ENCODE peak calls at places on chromosomes 6 and 20, in four cellular contexts. A is AG09309, O is stomach, T is heart left ventricle. F is an unnamed sample.
A peak's percentile ranks its signal among the peaks of the same experiment; 100 is the strongest.

GRCh38 chr6:90080876-90081464 is 186.7 kb downstream of the GJA10 start:
- DNase-seq in A (no peak), O (no peak), T (no peak), F (no peak)

GRCh38 chr6:87276624-87277023 is 45.8 kb upstream of the SMIM8 start:
- DNase-seq in A (no peak), O (no peak), T (no peak), F (no peak)

GRCh38 chr20:57707320-57707719 is 2.5 kb downstream of the PMEPA1 start:
- DNase-seq in A (no peak), O (no peak), T (no peak), F (no peak)

GRCh38 chr20:41552295-41553068 is 65.7 kb downstream of the CHD6 start:
- DNase-seq in A (no peak), O (no peak), T (no peak), F (no peak)

GRCh38 chr6:85390775-85391174 is 59.1 kb upstream of the NT5E start:
- DNase-seq in A (no peak), O (no peak), T (no peak), F (peak; percentile 68)

GRCh38 chr6:11702796-11703130 is 75.8 kb downstream of the ADTRP start:
- DNase-seq in A (no peak), O (peak; percentile 48), T (no peak), F (no peak)

GRCh38 chr6:34383171-34383631 is 9.3 kb downstream of the NUDT3 start:
- DNase-seq in A (no peak), O (no peak), T (no peak), F (peak; percentile 89)

GRCh38 chr6:44787254-44787844 is 399.8 kb downstream of the CDC5L start:
- DNase-seq in A (no peak), O (no peak), T (no peak), F (no peak)

GRCh38 chr6:168721571-168721970 is 280.6 kb downstream of the SMOC2 start:
- DNase-seq in A (no peak), O (no peak), T (no peak), F (no peak)

GRCh38 chr20:33267691-33268090 is 15.3 kb upstream of the BPIFB1 start:
- DNase-seq in A (no peak), O (no peak), T (no peak), F (no peak)

GRCh38 chr20:23668477-23668951 is 20.3 kb downstream of the CST4 start:
- DNase-seq in A (no peak), O (peak; percentile 50), T (peak; percentile 51), F (peak; percentile 70)

DNA sequence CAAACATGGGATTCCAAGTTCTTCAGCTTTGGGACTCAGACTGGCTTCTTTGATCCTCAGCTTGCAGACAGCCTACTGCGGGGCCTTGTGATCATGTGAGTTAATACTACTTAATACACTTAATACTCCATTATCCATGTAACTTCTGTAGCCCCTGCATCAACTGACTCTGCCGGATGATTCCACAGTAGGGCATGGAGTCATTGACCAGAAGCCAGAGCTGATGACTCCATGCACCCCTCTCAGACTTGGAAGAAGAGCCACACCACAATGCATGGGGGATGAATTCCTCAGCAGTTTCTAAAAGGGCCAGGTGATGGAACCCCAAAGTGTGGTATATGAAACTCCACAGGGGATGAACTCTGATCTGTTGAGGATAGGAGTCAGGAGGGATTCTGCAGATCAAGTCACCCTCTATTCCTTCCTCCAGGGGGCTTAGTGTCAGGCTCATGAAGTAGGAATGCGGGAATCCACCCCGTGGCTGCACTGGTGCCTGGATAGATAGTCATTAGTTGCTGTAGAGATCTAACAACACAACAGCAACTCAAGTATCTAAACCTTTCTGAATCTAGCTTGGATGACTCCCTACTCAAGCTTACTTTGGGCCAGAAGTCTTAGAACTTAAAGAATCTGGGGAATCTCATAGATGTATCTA is 70.2 kb downstream of the GPR6 start:
- DNase-seq in A (no peak), O (no peak), T (no peak), F (no peak)
- TF ChIP-seq CTCF in A (no peak), O (no peak), T (no peak), F (no peak)

DNA sequence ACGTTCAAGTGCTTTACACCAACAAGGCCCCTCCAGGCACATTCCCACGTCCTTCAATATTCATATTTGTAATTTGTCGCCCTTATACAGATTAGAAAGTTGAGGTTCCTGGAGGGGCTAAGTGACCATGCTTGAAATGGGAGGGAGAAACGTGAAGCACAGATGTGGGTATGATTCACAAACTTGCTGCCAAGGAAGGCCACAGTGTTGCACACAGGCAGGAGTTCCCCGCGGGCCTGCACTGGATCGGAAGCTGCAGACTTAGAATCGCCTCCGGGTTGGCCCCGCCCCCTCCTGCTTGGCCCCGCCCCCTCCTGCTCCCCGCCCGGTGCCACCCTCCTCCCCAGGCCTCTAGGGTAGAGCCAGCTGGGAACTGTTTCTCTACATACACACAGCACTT is 58.2 kb upstream of the QKI start:
- DNase-seq in A (peak; percentile 17), O (no peak), T (peak; percentile 58), F (peak; percentile 81)
- H3K4me3 ChIP-seq in A (no peak overlapping the region), O (no peak overlapping the region), T (no peak overlapping the region), F (no peak overlapping the region)

GRCh38 chr20:9794831-9795230 is 44.0 kb downstream of the PAK5 start:
- DNase-seq in A (no peak), O (no peak), T (no peak), F (no peak)

GRCh38 chr20:9800406-9800805 is 38.5 kb downstream of the PAK5 start:
- DNase-seq in A (no peak), O (no peak), T (no peak), F (no peak)
- TF ChIP-seq CTCF in A (no peak), O (no peak), T (no peak), F (no peak)

GRCh38 chr6:132713355-132714134 is at the start of gene VNN1:
- DNase-seq in A (no peak), O (no peak), T (peak; percentile 20), F (no peak)
- H3K4me3 ChIP-seq in A (no peak within 1 kb of the TSS), O (peak within 1 kb of the TSS; percentile 8), T (no peak within 1 kb of the TSS), F (no peak within 1 kb of the TSS)

GRCh38 chr6:43773050-43773956 is 3.3 kb downstream of the VEGFA start:
- DNase-seq in A (no peak), O (peak; percentile 76), T (peak; percentile 65), F (peak; percentile 63)
- TF ChIP-seq CTCF in A (peak; percentile 87), O (no peak), T (peak; percentile 70), F (peak; percentile 81)

GRCh38 chr6:152727507-152727906 is 23.1 kb upstream of the VIP start:
- DNase-seq in A (no peak), O (no peak), T (no peak), F (no peak)
- H3K4me3 ChIP-seq in A (no peak overlapping the region), O (no peak overlapping the region), T (no peak overlapping the region), F (no peak overlapping the region)

GRCh38 chr20:21521596-21522478 is 8.0 kb upstream of the NKX2-2 start:
- DNase-seq in A (no peak), O (no peak), T (no peak), F (no peak)
- TF ChIP-seq CTCF in A (no peak), O (no peak), T (no peak), F (no peak)